ENCODE peak calls at places on chromosomes 1 and 21, in four cellular contexts. K is transverse colon, P is A549, D is upper lobe of left lung. B is an unnamed sample.

GRCh38 chr1:27356628-27357280 is 10.0 kb downstream of the MAP3K6 start:
- DNase-seq in K (peak), P (no peak), D (peak), B (no peak)

GRCh38 chr1:41576620-41577019 is 92.1 kb upstream of the EDN2 start:
- DNase-seq in K (no peak), P (no peak), D (no peak), B (no peak)

GRCh38 chr1:186494832-186495271 is 33.9 kb upstream of the PDC start:
- DNase-seq in K (no peak), P (no peak), D (no peak), B (no peak)

GRCh38 chr1:78715181-78715661 is 65.6 kb downstream of the IFI44 start:
- DNase-seq in K (no peak), P (no peak), D (no peak), B (no peak)

GRCh38 chr1:38777464-38777957 is 82.1 kb downstream of the RRAGC start:
- DNase-seq in K (no peak), P (no peak), D (no peak), B (no peak)

GRCh38 chr1:212288614-212289013 is 3.4 kb downstream of the PPP2R5A start:
- DNase-seq in K (no peak), P (no peak), D (no peak), B (no peak)

GRCh38 chr1:87941292-87941946 is 612.7 kb downstream of the LMO4 start:
- DNase-seq in K (no peak), P (no peak), D (no peak), B (no peak)

GRCh38 chr1:33735624-33736023 is 128.3 kb upstream of the HMGB4 start:
- DNase-seq in K (no peak), P (no peak), D (no peak), B (no peak)

GRCh38 chr1:240189386-240189989 is 97.8 kb downstream of the FMN2 start:
- DNase-seq in K (peak), P (peak), D (no peak), B (no peak)

GRCh38 chr1:17632541-17633193 is 93.2 kb downstream of the ARHGEF10L start:
- DNase-seq in K (no peak), P (peak), D (no peak), B (no peak)

GRCh38 chr21:35484032-35484431 is 434.9 kb upstream of the RUNX1 start:
- DNase-seq in K (no peak), P (no peak), D (no peak), B (no peak)

GRCh38 chr21:17295997-17296396 is 216.8 kb upstream of the CXADR start:
- DNase-seq in K (no peak), P (no peak), D (peak), B (no peak)

GRCh38 chr21:17688912-17689874 is 76.5 kb upstream of the BTG3 start:
- DNase-seq in K (peak), P (no peak), D (peak), B (peak)

GRCh38 chr1:109762039-109762585 is 1.6 kb downstream of the EPS8L3 start:
- DNase-seq in K (peak), P (no peak), D (no peak), B (peak)

GRCh38 chr1:67484492-67484891 is 54.3 kb upstream of the SERBP1 start:
- DNase-seq in K (no peak), P (no peak), D (no peak), B (no peak)

GRCh38 chr21:40902299-40902698 is 55.3 kb upstream of the DSCAM start:
- DNase-seq in K (no peak), P (no peak), D (no peak), B (no peak)

GRCh38 chr1:218433744-218434143 is 88.6 kb downstream of the TGFB2 start:
- DNase-seq in K (no peak), P (no peak), D (no peak), B (no peak)

GRCh38 chr1:200938955-200939354 is 44.3 kb downstream of the INAVA start:
- DNase-seq in K (no peak), P (no peak), D (no peak), B (no peak)

GRCh38 chr1:47809301-47810084 is 187.7 kb downstream of the TRABD2B start:
- DNase-seq in K (no peak), P (no peak), D (no peak), B (no peak)

GRCh38 chr1:166999500-166999899 is 10.4 kb downstream of the MAEL start:
- DNase-seq in K (no peak), P (no peak), D (no peak), B (no peak)

GRCh38 chr1:51814513-51814912 is 64.0 kb downstream of the NRDC start:
- DNase-seq in K (no peak), P (no peak), D (no peak), B (no peak)

GRCh38 chr1:51818487-51818886 is 60.0 kb downstream of the NRDC start:
- DNase-seq in K (no peak), P (no peak), D (no peak), B (no peak)

DNA sequence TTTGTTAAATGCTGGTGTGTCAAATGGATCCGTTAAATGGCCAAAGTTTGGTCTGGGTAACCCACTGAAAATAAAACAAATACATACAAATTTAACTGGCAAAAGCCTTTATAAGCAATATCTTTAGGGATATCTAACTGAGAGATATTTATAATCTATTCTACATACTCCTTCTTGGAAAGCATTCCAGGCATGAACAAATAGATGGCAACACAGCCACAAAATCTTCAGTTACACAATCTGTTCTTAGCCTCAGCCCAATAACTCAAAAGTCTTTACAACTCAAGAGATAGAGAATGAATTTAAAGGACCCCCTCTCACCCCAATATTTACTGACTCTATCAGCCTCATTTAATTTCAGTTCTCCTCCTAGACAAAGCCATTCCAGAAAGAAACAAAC is 58.7 kb downstream of the NRDC start:
- DNase-seq in K (no peak), P (no peak), D (no peak), B (no peak)
- TF ChIP-seq EP300 in K (no peak), P (no peak), D (no peak), B (no peak)

DNA sequence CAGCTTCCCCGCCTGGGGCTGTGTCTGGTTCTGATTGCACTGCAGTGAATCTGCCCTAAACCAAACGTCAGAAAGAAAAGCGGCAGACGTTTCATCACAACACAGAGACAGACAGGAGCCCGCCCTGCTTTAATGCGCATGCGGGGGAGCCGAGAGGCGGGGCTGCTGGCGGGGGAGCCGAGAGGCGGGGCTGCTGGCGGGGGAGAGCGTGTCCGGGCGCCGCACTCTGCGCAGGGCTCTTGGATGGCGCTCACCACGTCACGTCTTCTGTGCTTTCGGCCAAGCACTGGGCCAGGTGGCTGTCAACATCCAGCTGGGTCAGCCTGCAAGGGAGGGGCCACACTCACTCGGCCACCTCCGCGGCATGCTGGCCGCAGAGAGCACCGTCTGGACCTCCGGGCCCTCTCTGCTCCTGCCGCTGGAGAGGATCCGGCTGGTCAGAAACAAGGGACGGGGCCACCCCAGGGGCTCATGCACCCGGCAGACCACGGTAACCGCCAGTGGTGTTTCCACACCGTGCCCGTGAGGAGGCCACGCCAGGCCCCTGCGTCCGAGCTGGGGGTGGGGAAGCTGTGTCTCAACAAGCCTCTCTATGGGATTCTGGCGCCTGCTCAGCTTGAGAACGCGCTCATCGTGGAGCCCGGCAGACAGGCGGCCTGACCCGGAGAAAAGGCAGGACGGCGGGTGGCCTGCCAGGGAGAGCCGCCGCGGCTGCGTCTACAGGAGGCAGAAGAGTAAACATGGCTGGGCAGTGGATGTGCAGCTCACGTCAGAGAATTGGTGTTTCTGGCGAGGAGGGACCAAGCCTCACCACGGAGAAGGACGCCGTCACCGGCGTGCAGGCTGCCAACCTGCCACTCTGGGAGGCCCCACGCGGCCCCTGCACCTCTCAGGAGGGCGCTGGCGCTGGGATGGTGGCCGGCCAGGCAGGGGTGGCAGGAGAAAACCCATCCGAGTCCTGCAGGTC is 4.8 kb downstream of the FAAP20 start:
- DNase-seq in K (peak), P (peak), D (peak), B (peak)
- TF ChIP-seq EP300 in K (no peak), P (no peak), D (no peak), B (peak)

DNA sequence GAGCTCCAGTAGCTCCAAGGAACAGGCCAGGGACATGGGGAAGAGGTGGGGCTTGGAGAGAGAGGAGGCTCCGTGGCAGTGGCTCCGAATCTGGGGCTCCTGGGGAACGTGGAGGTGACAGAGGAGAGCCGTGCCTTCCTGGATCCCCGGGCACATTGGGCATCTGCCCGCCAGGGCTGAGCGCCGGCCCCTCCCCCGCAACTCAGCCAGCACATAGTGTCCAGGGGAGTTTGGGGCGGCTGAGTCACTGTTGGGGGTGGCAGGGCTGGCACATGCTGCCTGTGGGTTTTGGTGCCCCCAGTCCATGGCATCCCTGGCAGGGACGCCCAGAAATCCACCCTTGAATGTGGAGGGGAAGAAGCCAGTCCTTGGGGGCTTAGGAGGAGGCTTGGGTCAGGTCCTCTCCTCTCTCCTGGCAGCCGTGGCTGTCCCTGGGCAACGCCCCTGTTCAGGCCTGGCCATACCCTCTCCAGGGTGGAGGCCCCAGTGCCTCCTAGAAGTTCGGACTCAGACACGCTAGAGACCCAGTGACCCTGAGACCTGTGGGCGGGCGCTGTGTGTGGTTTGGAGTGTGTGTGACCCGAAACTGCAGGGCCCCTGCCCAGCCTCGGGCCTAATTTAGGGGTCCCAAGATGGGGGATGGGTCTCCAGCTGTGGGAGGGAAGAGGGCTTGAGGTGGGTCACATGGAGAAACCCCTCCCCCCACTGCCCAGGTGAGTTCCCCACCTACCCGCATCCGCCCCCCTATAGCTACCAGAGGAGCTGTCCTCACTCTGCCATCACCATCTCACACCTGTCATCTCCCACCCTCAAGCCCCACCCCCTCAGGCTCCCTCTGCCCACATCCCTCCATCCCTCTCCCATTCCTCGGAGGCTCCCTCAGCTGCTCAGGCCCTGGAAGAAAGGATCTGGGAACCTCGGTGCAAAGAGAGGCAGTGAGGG is 1.6 kb downstream of the HSPB7 start:
- DNase-seq in K (peak), P (no peak), D (no peak), B (peak)
- TF ChIP-seq EP300 in K (peak), P (no peak), D (no peak), B (no peak)

GRCh38 chr1:203326830-203327683 is 21.7 kb downstream of the BTG2 start:
- DNase-seq in K (peak), P (peak), D (peak), B (peak)
- TF ChIP-seq EP300 in K (no peak), P (no peak), D (no peak), B (no peak)

GRCh38 chr21:15037095-15037730 is 27.6 kb downstream of the NRIP1 start:
- DNase-seq in K (no peak), P (no peak), D (no peak), B (no peak)
- TF ChIP-seq EP300 in K (no peak), P (no peak), D (no peak), B (no peak)

GRCh38 chr1:155255243-155256100 is at the start of gene ENTREP3:
- DNase-seq in K (peak), P (peak), D (peak), B (peak)
- TF ChIP-seq EP300 in K (no peak), P (no peak), D (no peak), B (no peak)

GRCh38 chr1:153631047-153632022 is 2.5 kb upstream of the CHTOP start:
- DNase-seq in K (no peak), P (no peak), D (no peak), B (peak)

GRCh38 chr1:153636312-153636711 is 2.4 kb downstream of the CHTOP start:
- DNase-seq in K (no peak), P (no peak), D (no peak), B (no peak)

GRCh38 chr1:153633161-153633746 is 612 bp upstream of the CHTOP start:
- DNase-seq in K (peak), P (peak), D (no peak), B (no peak)

GRCh38 chr1:153635872-153636271 is 2.0 kb downstream of the CHTOP start:
- DNase-seq in K (no peak), P (no peak), D (no peak), B (no peak)

DNA sequence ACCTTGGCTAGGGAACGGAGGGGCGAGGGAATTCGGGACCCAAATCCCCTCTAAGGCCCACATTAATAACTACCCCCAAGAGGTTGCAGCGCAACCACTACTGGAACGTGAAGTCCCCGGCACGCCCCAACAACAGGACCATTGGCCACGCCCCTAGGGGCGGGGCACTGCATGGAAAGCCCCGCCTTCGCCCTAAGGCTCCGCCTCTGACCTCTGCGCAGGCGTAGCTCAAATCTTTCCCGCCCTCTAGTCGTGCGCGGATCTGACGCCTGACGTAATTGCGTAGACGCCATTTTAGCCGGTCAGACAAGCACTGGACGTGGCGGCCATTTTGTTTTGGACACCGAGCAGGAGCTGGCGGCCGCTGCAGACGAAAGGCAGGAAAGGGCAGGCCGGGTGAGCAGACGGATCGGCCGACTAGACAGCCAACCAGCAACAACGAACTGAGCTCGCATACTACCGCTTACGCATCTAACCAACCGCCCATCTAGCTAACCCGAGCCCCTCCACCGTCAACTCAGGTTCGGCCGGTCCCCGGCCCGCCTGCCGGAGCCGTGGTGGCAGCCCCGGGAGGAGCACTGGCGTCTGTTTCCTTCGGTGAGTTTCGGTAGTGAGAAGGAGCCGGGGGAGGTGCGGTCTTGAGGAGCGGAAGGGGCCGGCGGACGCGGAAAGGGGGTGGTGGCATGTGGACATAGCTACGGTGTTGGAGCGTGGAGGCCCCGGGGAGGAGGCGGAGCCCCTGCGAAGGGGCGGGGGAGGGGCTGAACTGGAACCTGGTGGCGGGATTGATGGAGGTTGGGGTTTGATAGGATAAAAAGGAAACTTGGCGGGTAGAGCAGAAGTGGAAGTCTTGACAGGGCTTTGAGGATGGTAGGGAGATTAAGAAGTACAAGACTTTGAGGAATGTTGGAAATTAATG is at the start of gene CHTOP:
- DNase-seq in K (peak), P (peak), D (peak), B (peak)
- TF ChIP-seq EP300 in K (no peak), P (no peak), D (no peak), B (no peak)

GRCh38 chr1:164673584-164674214 is 114.7 kb downstream of the PBX1 start:
- DNase-seq in K (no peak), P (peak), D (no peak), B (no peak)

GRCh38 chr1:164668451-164668850 is 109.5 kb downstream of the PBX1 start:
- DNase-seq in K (no peak), P (no peak), D (peak), B (no peak)

GRCh38 chr1:164672610-164673009 is 113.6 kb downstream of the PBX1 start:
- DNase-seq in K (no peak), P (no peak), D (no peak), B (no peak)

GRCh38 chr1:164670026-164670425 is 111.0 kb downstream of the PBX1 start:
- DNase-seq in K (no peak), P (no peak), D (no peak), B (no peak)

GRCh38 chr1:164671597-164672327 is 112.8 kb downstream of the PBX1 start:
- DNase-seq in K (no peak), P (no peak), D (no peak), B (no peak)
- TF ChIP-seq EP300 in K (no peak), P (no peak), D (no peak), B (no peak)

DNA sequence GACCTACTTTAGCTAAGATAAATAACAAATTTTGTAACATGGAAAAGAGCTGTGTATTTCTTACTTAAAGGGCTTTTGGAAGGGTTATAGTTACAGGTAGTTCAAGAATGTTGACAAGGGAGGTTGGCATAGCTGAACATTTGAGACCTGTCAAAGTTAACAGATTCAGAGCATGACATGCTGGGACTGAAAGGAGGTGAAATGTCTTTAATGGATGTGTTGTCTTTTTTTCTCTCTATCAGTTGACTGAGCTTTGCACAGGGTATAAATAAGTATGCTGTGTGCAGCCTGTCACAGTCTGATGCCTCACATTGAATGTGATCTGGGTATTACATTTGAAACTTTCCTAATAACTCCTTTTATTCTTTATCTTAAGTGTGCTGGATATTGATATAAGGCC is 411.9 kb upstream of the ZP4 start:
- DNase-seq in K (no peak), P (no peak), D (no peak), B (no peak)
- TF ChIP-seq EP300 in K (no peak), P (no peak), D (no peak), B (no peak)

GRCh38 chr21:26624983-26625519 is 52.0 kb upstream of the CYYR1 start:
- DNase-seq in K (no peak), P (no peak), D (peak), B (no peak)

DNA sequence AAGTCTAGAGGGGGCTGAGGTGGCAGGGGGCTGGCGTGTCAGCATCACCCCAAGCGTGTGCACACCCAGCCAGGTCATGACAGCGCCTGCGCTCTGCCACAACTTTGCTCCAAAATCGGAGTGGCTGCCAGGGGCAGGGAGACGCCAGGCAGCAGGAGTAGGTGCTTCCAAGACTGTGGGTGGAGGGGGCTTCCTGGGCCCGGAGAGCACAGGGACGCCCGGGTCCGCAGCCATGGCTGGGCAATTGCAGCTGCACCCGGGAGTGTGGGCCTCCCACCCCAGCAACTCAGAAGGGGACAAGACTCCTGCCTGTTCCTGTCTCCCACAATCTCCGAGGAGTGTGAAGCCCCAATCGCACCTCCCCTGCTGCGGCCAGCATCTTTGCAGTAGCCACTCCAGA is 53.1 kb upstream of the CYYR1 start:
- DNase-seq in K (no peak), P (no peak), D (peak), B (no peak)
- TF ChIP-seq EP300 in K (no peak), P (no peak), D (no peak), B (no peak)

B was measured in ovary.